ENCODE peak calls at places on chromosomes 11 and 22, in eight cellular contexts. S, H, V, N, R, X, O and Z are unnamed samples.

GRCh38 chr22:38869663-38870062 is 2.4 kb downstream of the CBX6 start:
- DNase-seq in X (no peak), R (no peak), S (peak), N (no peak), V (no peak), H (no peak), O (no peak), Z (no peak)

GRCh38 chr11:63888170-63889086 is 28.5 kb downstream of the RCOR2 start:
- DNase-seq in V (peak), X (peak), R (no peak), S (peak), N (peak), H (peak), O (peak), Z (no peak)

GRCh38 chr11:71927813-71928738 is at the start of gene XNDC1N:
- DNase-seq in O (no peak), R (peak), X (peak), N (peak), S (peak), V (peak), H (peak), Z (no peak)

GRCh38 chr11:8081591-8082021 is 595 bp downstream of the TUB start:
- DNase-seq in N (no peak), X (no peak), O (peak), V (no peak), S (no peak), H (no peak), R (no peak), Z (no peak)

GRCh38 chr11:9691865-9692264 is 28.0 kb downstream of the SWAP70 start:
- DNase-seq in O (no peak), V (no peak), R (no peak), N (peak), S (no peak), X (no peak), H (no peak), Z (no peak)

GRCh38 chr11:6482431-6482830 is 1.1 kb downstream of the TIMM10B start:
- DNase-seq in S (no peak), O (no peak), H (no peak), R (no peak), N (no peak), X (no peak), V (no peak), Z (no peak)

GRCh38 chr11:35943294-35943693 is 568 bp upstream of the LDLRAD3 start:
- DNase-seq in R (no peak), X (no peak), H (no peak), V (no peak), O (no peak), N (no peak), S (no peak), Z (no peak)

GRCh38 chr11:134730596-134731538 is 318.8 kb upstream of the B3GAT1 start:
- DNase-seq in X (no peak), H (no peak), N (no peak), O (no peak), S (no peak), R (no peak), V (no peak), Z (no peak)

GRCh38 chr11:122711831-122712378 is 56.4 kb downstream of the UBASH3B start:
- DNase-seq in O (peak), N (peak), S (peak), V (no peak), H (no peak), R (no peak), X (no peak), Z (no peak)

GRCh38 chr22:32067613-32068012 is 24.6 kb downstream of the SLC5A1 start:
- DNase-seq in X (no peak), V (no peak), S (no peak), N (no peak), O (no peak), H (no peak), R (no peak), Z (no peak)

GRCh38 chr11:20368441-20368840 is 4.9 kb downstream of the HTATIP2 start:
- DNase-seq in O (no peak), S (no peak), R (no peak), X (no peak), V (no peak), N (no peak), H (no peak), Z (no peak)

GRCh38 chr11:16809901-16810668 is 71.6 kb downstream of the C11orf58 start:
- DNase-seq in S (peak), N (peak), O (peak), H (peak), X (peak), R (no peak), V (peak), Z (no peak)

GRCh38 chr11:47051217-47051616 is 114.7 kb downstream of the CSTPP1 start:
- DNase-seq in S (no peak), R (no peak), X (peak), O (peak), N (no peak), H (no peak), V (no peak), Z (no peak)

GRCh38 chr11:32830413-32830738 is 649 bp downstream of the PRRG4 start:
- DNase-seq in R (no peak), N (no peak), H (no peak), O (no peak), V (no peak), S (no peak), X (no peak), Z (no peak)

GRCh38 chr11:70471254-70471653 is 72.9 kb downstream of the CTTN start:
- DNase-seq in V (no peak), H (no peak), N (no peak), S (peak), X (no peak), O (no peak), R (no peak), Z (no peak)

GRCh38 chr11:19441752-19442553 is 201.2 kb upstream of the E2F8 start:
- DNase-seq in V (peak), N (peak), O (peak), S (no peak), X (peak), R (no peak), H (peak), Z (peak)

GRCh38 chr22:46078241-46079092 is 71.9 kb upstream of the PPARA start:
- DNase-seq in V (peak), N (peak), O (peak), H (peak), R (peak), X (no peak), S (peak), Z (no peak)

GRCh38 chr11:14078941-14079522 is 116.5 kb downstream of the SPON1 start:
- DNase-seq in R (no peak), V (no peak), S (no peak), X (no peak), H (no peak), N (no peak), O (no peak), Z (no peak)

GRCh38 chr22:41181349-41182241 is 23.5 kb upstream of the L3MBTL2 start:
- DNase-seq in V (no peak), X (no peak), H (no peak), R (no peak), S (no peak), O (peak), N (peak), Z (peak)

GRCh38 chr22:43572710-43573109 is 160.9 kb downstream of the MPPED1 start:
- DNase-seq in O (no peak), N (no peak), R (no peak), S (no peak), X (no peak), H (no peak), V (no peak), Z (no peak)

GRCh38 chr22:35489225-35489624 is 51.4 kb upstream of the RASD2 start:
- DNase-seq in N (no peak), X (no peak), R (no peak), O (no peak), H (no peak), S (peak), V (no peak), Z (no peak)

GRCh38 chr22:23542933-23543332 is 37.2 kb downstream of the IGLL1 start:
- DNase-seq in R (no peak), H (no peak), V (no peak), N (no peak), O (no peak), X (no peak), S (peak), Z (no peak)

GRCh38 chr11:110989734-110990133 is 255.8 kb upstream of the POU2AF2 start:
- DNase-seq in R (no peak), O (peak), V (no peak), H (no peak), S (peak), X (no peak), N (peak), Z (no peak)

GRCh38 chr22:21646608-21647590 is 4.8 kb downstream of the SDF2L1 start:
- DNase-seq in S (peak), H (peak), R (no peak), N (peak), V (peak), X (peak), O (peak), Z (no peak)

GRCh38 chr11:64558065-64558745 is 32.8 kb upstream of the SLC22A12 start:
- DNase-seq in V (no peak), H (no peak), N (no peak), S (peak), X (no peak), O (no peak), R (no peak), Z (no peak)

GRCh38 chr11:91686700-91687099 is 537.9 kb upstream of the FAT3 start:
- DNase-seq in O (no peak), X (no peak), S (no peak), N (no peak), H (no peak), R (no peak), V (no peak), Z (no peak)

GRCh38 chr11:34314176-34314575 is 43.6 kb downstream of the ABTB2 start:
- DNase-seq in V (no peak), R (no peak), H (no peak), N (no peak), O (no peak), X (no peak), S (no peak), Z (no peak)

GRCh38 chr11:60989108-60989650 is 17.7 kb downstream of the CD6 start:
- DNase-seq in R (no peak), O (no peak), N (no peak), S (no peak), H (no peak), X (no peak), V (no peak), Z (no peak)

GRCh38 chr11:46364056-46364455 is 16.8 kb downstream of the DGKZ start:
- DNase-seq in S (no peak), H (no peak), N (no peak), X (no peak), V (no peak), O (no peak), R (no peak), Z (no peak)

GRCh38 chr11:12377106-12377823 is at the start of gene PARVA:
- DNase-seq in S (peak), O (peak), X (peak), R (peak), V (peak), H (peak), N (peak), Z (peak)

GRCh38 chr11:4018641-4019040 is 76.0 kb upstream of the RRM1 start:
- DNase-seq in V (no peak), O (no peak), S (no peak), H (no peak), X (no peak), N (no peak), R (no peak), Z (no peak)

GRCh38 chr11:133531971-133532651 is at the start of gene OPCML:
- DNase-seq in R (no peak), X (no peak), S (no peak), N (no peak), O (no peak), H (no peak), V (no peak), Z (no peak)

GRCh38 chr11:19577391-19577831 is 135.2 kb upstream of the NAV2 start:
- DNase-seq in O (no peak), V (peak), S (no peak), N (no peak), R (peak), X (no peak), H (peak), Z (no peak)

GRCh38 chr11:36108812-36109498 is 165.1 kb downstream of the LDLRAD3 start:
- DNase-seq in R (peak), X (no peak), O (no peak), S (no peak), V (peak), N (no peak), H (no peak), Z (no peak)

GRCh38 chr22:29621761-29622526 is 18.5 kb downstream of the NF2 start:
- DNase-seq in S (no peak), V (no peak), R (no peak), N (peak), H (no peak), O (peak), X (peak), Z (peak)

GRCh38 chr11:116219171-116219635 is 553.6 kb downstream of the BUD13 start:
- DNase-seq in H (no peak), O (peak), R (no peak), X (peak), N (no peak), S (no peak), V (peak), Z (no peak)

GRCh38 chr11:86064236-86064803 is 4.6 kb downstream of the PICALM start:
- DNase-seq in S (no peak), H (no peak), R (no peak), V (no peak), X (no peak), N (peak), O (no peak), Z (no peak)

GRCh38 chr11:86061483-86061882 is 7.4 kb downstream of the PICALM start:
- DNase-seq in V (no peak), R (no peak), S (no peak), H (no peak), N (no peak), X (no peak), O (no peak), Z (no peak)

GRCh38 chr11:86066033-86066432 is 2.9 kb downstream of the PICALM start:
- DNase-seq in O (no peak), X (no peak), V (no peak), R (no peak), S (no peak), N (no peak), H (no peak), Z (no peak)

GRCh38 chr11:86062719-86063118 is 6.2 kb downstream of the PICALM start:
- DNase-seq in N (no peak), S (no peak), V (no peak), O (peak), H (no peak), R (no peak), X (no peak), Z (no peak)

DNA sequence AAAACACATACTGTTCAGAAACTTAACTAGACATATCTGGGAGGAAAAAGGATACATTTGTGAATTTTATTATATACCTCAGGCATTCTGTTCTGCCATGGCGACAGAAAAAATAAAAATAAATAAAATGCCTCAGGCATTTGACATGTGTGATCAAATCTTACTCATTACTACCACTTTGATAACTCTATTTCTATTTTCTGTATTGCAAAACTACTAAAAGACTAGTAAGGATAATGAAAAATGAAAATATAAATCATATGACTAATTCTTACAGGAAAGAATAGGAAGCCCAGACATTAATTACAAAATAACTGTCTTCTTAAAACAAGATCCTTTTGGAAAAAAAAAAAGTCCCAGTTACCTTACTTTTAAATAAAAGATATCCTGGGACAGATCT is 5.3 kb downstream of the PICALM start:
- DNase-seq in X (no peak), V (no peak), R (no peak), S (no peak), H (no peak), O (peak), N (no peak), Z (no peak)
- H3K4me3 ChIP-seq in X (no peak), V (peak), R (peak), S (no peak), H (peak), O (no peak), N (no peak), Z (no peak)

GRCh38 chr11:120239713-120240640 is at the start of gene POU2F3:
- DNase-seq in R (no peak), N (no peak), H (no peak), O (no peak), S (no peak), X (no peak), V (no peak), Z (no peak)
- TF ChIP-seq CTCF in R (no peak), N (no peak), H (no peak), O (no peak), S (no peak), X (peak), V (no peak), Z (peak)

GRCh38 chr11:118226781-118227180 is 2.0 kb upstream of the JAML start:
- DNase-seq in S (no peak), O (no peak), X (no peak), H (no peak), N (no peak), R (no peak), V (no peak), Z (no peak)
- H3K4me3 ChIP-seq in S (no peak), O (no peak), X (no peak), H (no peak), N (no peak), R (no peak), V (no peak), Z (no peak)

GRCh38 chr11:128628343-128628673 is 41.0 kb upstream of the ETS1 start:
- DNase-seq in R (no peak), O (no peak), S (no peak), V (no peak), H (no peak), N (no peak), X (no peak), Z (no peak)

GRCh38 chr11:128626913-128627665 is 39.7 kb upstream of the ETS1 start:
- DNase-seq in O (no peak), V (peak), R (no peak), H (no peak), N (no peak), X (no peak), S (no peak), Z (no peak)

GRCh38 chr11:128628686-128629085 is 41.3 kb upstream of the ETS1 start:
- DNase-seq in V (no peak), N (no peak), X (no peak), H (no peak), S (no peak), R (peak), O (no peak), Z (no peak)

GRCh38 chr11:128629516-128630106 is 42.3 kb upstream of the ETS1 start:
- DNase-seq in H (no peak), X (no peak), R (peak), N (no peak), S (no peak), V (no peak), O (peak), Z (no peak)

GRCh38 chr11:128627666-128628342 is 40.4 kb upstream of the ETS1 start:
- DNase-seq in O (no peak), V (no peak), N (no peak), S (no peak), H (no peak), X (no peak), R (peak), Z (no peak)
- TF ChIP-seq CTCF in O (no peak), V (no peak), N (no peak), S (no peak), H (no peak), X (peak), R (no peak), Z (no peak)

DNA sequence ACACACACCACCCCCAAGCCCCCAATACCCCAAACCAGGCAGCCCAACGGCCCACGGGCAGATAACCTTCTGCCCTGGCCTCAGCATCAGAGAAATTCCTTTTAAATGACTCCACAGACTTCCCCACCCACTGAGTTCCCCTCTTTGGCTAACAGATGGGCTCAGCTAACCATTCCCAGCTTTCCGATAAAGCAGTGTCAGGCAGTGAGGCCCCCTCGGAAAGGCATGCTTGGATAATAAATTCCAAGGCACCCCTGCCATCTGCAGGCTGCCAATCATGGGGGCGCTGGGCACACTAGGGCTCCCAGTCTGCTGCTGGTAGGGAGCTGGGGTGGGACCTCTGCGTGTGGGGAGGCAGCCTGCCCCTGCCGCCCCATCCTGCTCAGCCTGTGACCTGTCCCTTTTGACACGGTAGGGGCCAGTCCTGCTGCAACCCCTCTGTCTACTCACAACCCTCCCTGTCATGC is 453.6 kb downstream of the MIAT start:
- DNase-seq in O (peak), N (no peak), H (no peak), S (no peak), X (no peak), R (no peak), V (no peak), Z (no peak)
- H3K4me3 ChIP-seq in O (no peak), N (no peak), H (no peak), S (no peak), X (no peak), R (peak), V (no peak), Z (no peak)

GRCh38 chr11:112784323-112785073 is 176.7 kb upstream of the NCAM1 start:
- DNase-seq in V (peak), X (peak), O (peak), N (no peak), H (peak), R (peak), S (peak), Z (no peak)

GRCh38 chr11:112776834-112777793 is 184.1 kb upstream of the NCAM1 start:
- DNase-seq in H (no peak), X (no peak), R (no peak), V (no peak), S (no peak), O (no peak), N (no peak), Z (no peak)

GRCh38 chr11:112783945-112784322 is 177.3 kb upstream of the NCAM1 start:
- DNase-seq in V (no peak), H (no peak), S (no peak), N (no peak), O (peak), R (no peak), X (no peak), Z (no peak)

GRCh38 chr11:112778091-112778889 is 182.9 kb upstream of the NCAM1 start:
- DNase-seq in V (no peak), S (no peak), H (no peak), X (no peak), O (no peak), N (no peak), R (no peak), Z (no peak)

DNA sequence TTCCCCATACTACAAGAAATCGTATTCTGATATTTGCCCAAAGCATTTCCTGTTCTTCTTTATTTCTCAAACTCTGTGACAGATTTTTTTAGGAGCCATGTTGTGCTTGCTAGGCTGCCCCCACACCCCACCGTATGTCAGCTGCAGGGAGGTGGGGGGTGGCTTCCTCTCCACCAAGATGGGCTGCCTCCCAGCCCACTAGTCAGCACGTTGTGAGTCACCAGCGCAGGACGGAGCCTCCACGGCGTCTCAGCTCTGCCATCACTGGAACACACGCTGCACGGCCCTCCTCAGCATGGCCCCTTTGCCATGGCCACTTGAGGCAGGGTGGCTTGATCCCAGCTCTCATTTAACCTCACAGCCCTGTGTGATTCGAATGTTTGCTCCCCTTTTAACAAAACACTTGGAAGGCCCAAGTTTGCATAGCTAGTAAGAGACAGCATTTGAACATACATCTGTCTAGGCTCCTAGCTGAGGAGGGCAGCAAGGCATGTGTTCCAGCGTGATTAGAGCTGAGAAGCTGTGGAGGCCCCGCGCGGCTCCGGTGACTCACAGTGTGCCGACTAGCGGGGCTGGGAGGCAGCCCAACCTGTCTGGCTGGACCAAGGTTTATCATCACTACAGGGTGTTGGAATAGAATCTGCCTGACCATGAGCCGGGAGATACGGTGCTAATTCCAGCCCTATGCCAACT is 180.7 kb upstream of the NCAM1 start:
- DNase-seq in X (peak), H (peak), V (peak), N (no peak), O (peak), S (peak), R (no peak), Z (no peak)
- TF ChIP-seq CTCF in X (peak), H (peak), V (peak), N (no peak), O (peak), S (no peak), R (no peak), Z (no peak)